ENCODE peak calls at places on chromosome 6, in eight cellular contexts. T is mesothelial cell of epicardium, J is stomach, E is ovary, G is mammary epithelial cell, X is psoas muscle, M is RWPE1, O is heart right ventricle. W is an unnamed sample.

GRCh38 chr6:144195671-144196070 is 45.4 kb downstream of the STX11 start:
- DNase-seq in T (no peak), J (no peak), E (no peak), G (peak), X (no peak), M (peak), O (no peak), W (no peak)

GRCh38 chr6:154156135-154156948 is 117.3 kb downstream of the OPRM1 start:
- DNase-seq in T (no peak), J (peak), E (peak), G (no peak), X (no peak), M (no peak), O (peak), W (peak)

GRCh38 chr6:28811873-28812272 is 111.9 kb downstream of the TRIM27 start:
- DNase-seq in T (no peak), J (no peak), E (no peak), G (peak), X (no peak), M (no peak), O (no peak), W (no peak)

GRCh38 chr6:30124391-30124790 is 11.5 kb upstream of the TRIM31 start:
- DNase-seq in T (no peak), J (no peak), E (no peak), G (no peak), X (no peak), M (no peak), O (no peak), W (no peak)

GRCh38 chr6:15023448-15023847 is 222.4 kb upstream of the JARID2 start:
- DNase-seq in T (no peak), J (no peak), E (no peak), G (peak), X (no peak), M (no peak), O (no peak), W (no peak)

GRCh38 chr6:223763-224162 is 68.5 kb upstream of the DUSP22 start:
- DNase-seq in T (no peak), J (no peak), E (no peak), G (peak), X (no peak), M (peak), O (no peak), W (no peak)

GRCh38 chr6:162488444-162488843 is 239.1 kb downstream of the PRKN start:
- DNase-seq in T (no peak), J (no peak), E (no peak), G (no peak), X (no peak), M (no peak), O (no peak), W (no peak)

GRCh38 chr6:54515013-54515412 is 206.8 kb downstream of the TINAG start:
- DNase-seq in T (no peak), J (no peak), E (no peak), G (peak), X (no peak), M (peak), O (no peak), W (no peak)

GRCh38 chr6:152552616-152553209 is 84.4 kb downstream of the SYNE1 start:
- DNase-seq in T (peak), J (peak), E (peak), G (peak), X (peak), M (peak), O (peak), W (peak)

GRCh38 chr6:87308970-87309369 is 13.4 kb upstream of the SMIM8 start:
- DNase-seq in T (no peak), J (no peak), E (no peak), G (peak), X (no peak), M (no peak), O (no peak), W (no peak)

GRCh38 chr6:144330588-144330987 is 45.5 kb downstream of the UTRN start:
- DNase-seq in T (peak), J (peak), E (no peak), G (peak), X (no peak), M (peak), O (no peak), W (no peak)

GRCh38 chr6:38570750-38571149 is 69.0 kb downstream of the BTBD9 start:
- DNase-seq in T (no peak), J (no peak), E (no peak), G (no peak), X (no peak), M (no peak), O (no peak), W (no peak)

GRCh38 chr6:80132942-80133517 is 26.6 kb downstream of the BCKDHB start:
- DNase-seq in T (peak), J (peak), E (peak), G (peak), X (peak), M (peak), O (peak), W (peak)

GRCh38 chr6:149212892-149213786 is 104.4 kb upstream of the TAB2 start:
- DNase-seq in T (no peak), J (no peak), E (no peak), G (no peak), X (no peak), M (no peak), O (no peak), W (no peak)

GRCh38 chr6:16238658-16239089 is 287 bp downstream of the GMPR start:
- DNase-seq in T (no peak), J (no peak), E (no peak), G (no peak), X (no peak), M (no peak), O (no peak), W (no peak)

GRCh38 chr6:35400901-35401311 is 51.2 kb upstream of the FANCE start:
- DNase-seq in T (no peak), J (peak), E (no peak), G (peak), X (no peak), M (peak), O (no peak), W (no peak)

GRCh38 chr6:105993769-105994521 is 92.2 kb upstream of the PRDM1 start:
- DNase-seq in T (no peak), J (no peak), E (peak), G (no peak), X (peak), M (no peak), O (peak), W (no peak)

GRCh38 chr6:15922510-15923307 is 206.2 kb upstream of the MYLIP start:
- DNase-seq in T (no peak), J (no peak), E (peak), G (no peak), X (no peak), M (no peak), O (no peak), W (no peak)

GRCh38 chr6:34053721-34054120 is 92.2 kb downstream of the GRM4 start:
- DNase-seq in T (no peak), J (no peak), E (no peak), G (no peak), X (no peak), M (no peak), O (no peak), W (no peak)

GRCh38 chr6:72810571-72811280 is 188.9 kb downstream of the KCNQ5 start:
- DNase-seq in T (no peak), J (no peak), E (no peak), G (no peak), X (no peak), M (no peak), O (no peak), W (no peak)

GRCh38 chr6:6494677-6495076 is 93.8 kb upstream of the LY86 start:
- DNase-seq in T (no peak), J (peak), E (peak), G (peak), X (peak), M (peak), O (peak), W (peak)

GRCh38 chr6:65259080-65259479 is 447.9 kb downstream of the EYS start:
- DNase-seq in T (no peak), J (no peak), E (no peak), G (no peak), X (no peak), M (peak), O (no peak), W (no peak)

GRCh38 chr6:32461493-32461892 is 21.8 kb downstream of the HLA-DRA start:
- DNase-seq in T (no peak), J (no peak), E (no peak), G (no peak), X (no peak), M (no peak), O (no peak), W (no peak)

GRCh38 chr6:32457054-32457453 is 17.4 kb downstream of the HLA-DRA start:
- DNase-seq in T (no peak), J (no peak), E (no peak), G (no peak), X (no peak), M (no peak), O (no peak), W (no peak)

GRCh38 chr6:32459781-32460424 is 20.2 kb downstream of the HLA-DRA start:
- DNase-seq in T (no peak), J (no peak), E (no peak), G (no peak), X (no peak), M (no peak), O (no peak), W (no peak)

GRCh38 chr6:32462609-32463008 is 22.9 kb downstream of the HLA-DRA start:
- DNase-seq in T (no peak), J (no peak), E (no peak), G (peak), X (no peak), M (no peak), O (no peak), W (no peak)

GRCh38 chr6:32460528-32460927 is 20.8 kb downstream of the HLA-DRA start:
- DNase-seq in T (no peak), J (no peak), E (no peak), G (no peak), X (no peak), M (no peak), O (no peak), W (no peak)
- TF ChIP-seq CTCF in T (no peak), J (no peak), E (no peak), G (no peak), X (no peak), M (no peak), O (no peak), W (no peak)

GRCh38 chr6:127069659-127070279 is 48.7 kb upstream of the RSPO3 start:
- DNase-seq in T (no peak), J (no peak), E (no peak), G (peak), X (no peak), M (peak), O (no peak), W (no peak)
- TF ChIP-seq CTCF in T (peak), J (peak), E (no peak), G (peak), X (peak), M (no peak), O (peak), W (peak)

GRCh38 chr6:52505726-52506501 is 70.9 kb downstream of the TRAM2 start:
- DNase-seq in T (no peak), J (no peak), E (no peak), G (no peak), X (no peak), M (no peak), O (no peak), W (no peak)
- TF ChIP-seq CTCF in T (no peak), J (no peak), E (no peak), G (no peak), X (no peak), M (no peak), O (no peak), W (peak)

DNA sequence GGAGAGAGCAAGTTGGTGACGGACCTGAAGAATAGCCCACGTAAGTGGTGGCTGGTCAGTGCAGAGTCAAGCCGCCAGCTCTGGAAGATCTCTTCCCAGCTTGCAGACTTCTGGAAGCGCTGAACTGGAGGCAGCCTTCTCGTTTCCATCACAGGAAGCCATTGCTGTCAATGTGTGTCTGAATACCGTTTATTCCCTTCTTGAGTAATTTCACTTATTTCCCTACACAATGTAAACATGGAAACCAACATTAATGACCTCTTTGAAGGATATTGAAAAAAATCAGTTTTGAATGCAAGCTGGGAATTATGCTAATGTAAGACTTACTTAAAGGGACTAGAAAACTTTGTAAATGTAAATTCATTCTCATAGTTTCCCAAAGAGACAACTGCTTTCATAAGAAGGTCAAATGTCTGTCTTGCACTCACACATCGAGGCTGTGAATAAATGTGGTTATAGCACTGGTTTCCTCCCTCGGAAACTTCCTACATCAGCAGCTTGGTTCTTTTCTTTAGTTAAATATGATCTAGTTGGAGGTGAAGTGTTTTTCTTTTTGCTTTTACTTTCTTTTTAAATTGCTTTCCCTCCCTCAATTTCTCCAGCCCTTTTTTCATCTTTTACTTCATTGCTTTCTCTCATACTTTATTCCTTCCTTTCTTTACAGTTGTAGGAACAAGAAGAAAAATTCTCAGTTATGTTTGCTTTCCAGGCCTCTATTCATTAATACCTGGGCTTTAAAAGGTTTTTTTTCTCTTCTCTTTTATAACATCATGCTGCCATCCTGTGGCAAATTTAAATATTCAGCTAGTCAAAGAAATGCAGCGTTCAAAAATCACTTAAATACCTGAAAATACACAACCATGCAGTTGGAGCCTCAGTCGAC is 108.2 kb downstream of the TNFAIP3 start:
- DNase-seq in T (no peak), J (no peak), E (no peak), G (no peak), X (no peak), M (peak), O (no peak), W (no peak)
- TF ChIP-seq CTCF in T (no peak), J (peak), E (no peak), G (peak), X (peak), M (peak), O (no peak), W (no peak)

DNA sequence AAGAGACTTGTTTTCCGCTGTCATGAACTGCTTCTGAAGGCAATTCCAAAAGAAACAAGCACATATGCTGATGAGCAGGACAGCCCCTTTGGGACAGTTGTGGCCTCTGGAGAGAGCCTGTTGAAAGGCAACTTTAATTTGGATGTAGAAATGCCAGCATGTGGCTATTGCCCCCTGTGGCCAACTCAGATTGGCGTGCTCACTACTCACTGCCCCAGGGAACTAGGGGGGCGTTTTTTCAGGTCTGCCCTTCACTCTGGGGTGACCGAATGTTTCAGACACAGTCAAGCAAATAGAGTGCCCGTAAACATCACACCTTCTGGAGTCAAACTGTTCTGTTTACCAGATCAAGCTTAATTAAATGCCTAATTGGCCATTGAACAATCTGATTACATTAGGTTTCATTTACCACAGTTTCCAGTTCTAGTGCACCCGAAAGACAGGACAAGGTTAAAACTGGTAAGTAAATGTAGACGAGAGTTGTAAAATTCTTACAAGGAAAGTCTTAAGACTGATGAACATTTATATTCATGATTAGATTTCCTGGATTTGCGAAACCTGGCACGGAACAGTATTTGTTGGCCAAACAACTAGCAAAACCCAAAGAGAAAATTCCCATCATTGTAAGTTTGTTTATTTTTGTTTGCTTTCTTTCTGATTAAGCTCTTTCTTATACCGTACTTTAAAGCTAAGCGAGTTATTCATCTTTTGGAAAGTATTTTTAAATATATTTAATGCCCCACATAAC is 75.9 kb upstream of the SYNJ2 start:
- DNase-seq in T (no peak), J (no peak), E (no peak), G (no peak), X (no peak), M (no peak), O (no peak), W (no peak)
- TF ChIP-seq CTCF in T (no peak), J (no peak), E (no peak), G (no peak), X (no peak), M (no peak), O (no peak), W (no peak)

GRCh38 chr6:121791396-121792315 is 356.2 kb downstream of the GJA1 start:
- DNase-seq in T (no peak), J (no peak), E (no peak), G (no peak), X (no peak), M (no peak), O (no peak), W (no peak)
- TF ChIP-seq CTCF in T (no peak), J (no peak), E (no peak), G (no peak), X (no peak), M (no peak), O (no peak), W (no peak)